ENCODE peak calls at places on chromosome 3, in ten cellular contexts. One of them, this sample, is unnamed.

GRCh38 chr3:189303584-189303983 is 131.8 kb downstream of the TPRG1 start:
- DNase-seq in IMR-90: no peak
- DNase-seq in HCT116: no peak
- DNase-seq in ovary: no peak
- DNase-seq in HepG2: no peak
- DNase-seq in adrenal gland: no peak
- DNase-seq in uterus: no peak
- DNase-seq in A549: peak; percentile 59
- DNase-seq in tibial nerve: no peak
- DNase-seq in GM12891: no peak
- DNase-seq in this sample: no peak

GRCh38 chr3:68832680-68833079 is 99.7 kb downstream of the TAFA4 start:
- DNase-seq in tibial nerve: no peak
- DNase-seq in IMR-90: no peak
- DNase-seq in adrenal gland: no peak
- DNase-seq in HepG2: no peak
- DNase-seq in ovary: no peak
- DNase-seq in HCT116: no peak
- DNase-seq in GM12891: no peak
- DNase-seq in uterus: no peak
- DNase-seq in A549: no peak
- DNase-seq in this sample: no peak

GRCh38 chr3:12994607-12995388 is 78.4 kb downstream of the IQSEC1 start:
- DNase-seq in HepG2: peak; percentile 70
- DNase-seq in HCT116: peak; percentile 48
- DNase-seq in A549: peak; percentile 82
- DNase-seq in IMR-90: peak; percentile 72
- DNase-seq in adrenal gland: peak; percentile 89
- DNase-seq in ovary: peak; percentile 92
- DNase-seq in GM12891: peak; percentile 95
- DNase-seq in tibial nerve: peak; percentile 78
- DNase-seq in uterus: peak; percentile 91
- DNase-seq in this sample: peak; percentile 96

GRCh38 chr3:127697531-127698240 is 24.9 kb downstream of the ABTB1 start:
- DNase-seq in GM12891: peak; percentile 58
- DNase-seq in A549: peak; percentile 71
- DNase-seq in HepG2: peak; percentile 58
- DNase-seq in HCT116: peak; percentile 50
- DNase-seq in tibial nerve: peak; percentile 69
- DNase-seq in ovary: peak; percentile 81
- DNase-seq in adrenal gland: peak; percentile 85
- DNase-seq in uterus: peak; percentile 82
- DNase-seq in IMR-90: peak; percentile 90
- DNase-seq in this sample: no peak

GRCh38 chr3:51539291-51539891 is 872 bp downstream of the RAD54L2 start:
- DNase-seq in tibial nerve: no peak
- DNase-seq in uterus: no peak
- DNase-seq in A549: peak; percentile 22
- DNase-seq in ovary: no peak
- DNase-seq in adrenal gland: peak; percentile 40
- DNase-seq in HCT116: no peak
- DNase-seq in GM12891: peak; percentile 32
- DNase-seq in IMR-90: peak; percentile 85
- DNase-seq in HepG2: no peak
- DNase-seq in this sample: peak; percentile 61

GRCh38 chr3:106299300-106300098 is 430.7 kb upstream of the CBLB start:
- DNase-seq in IMR-90: peak; percentile 32
- DNase-seq in A549: peak; percentile 9
- DNase-seq in uterus: no peak
- DNase-seq in ovary: no peak
- DNase-seq in GM12891: no peak
- DNase-seq in HepG2: no peak
- DNase-seq in tibial nerve: no peak
- DNase-seq in adrenal gland: no peak
- DNase-seq in HCT116: no peak
- DNase-seq in this sample: peak; percentile 6

GRCh38 chr3:180036678-180037455 is at the start of gene PEX5L:
- DNase-seq in HepG2: peak; percentile 2
- DNase-seq in adrenal gland: peak; percentile 26
- DNase-seq in GM12891: no peak
- DNase-seq in ovary: peak; percentile 80
- DNase-seq in tibial nerve: no peak
- DNase-seq in HCT116: no peak
- DNase-seq in IMR-90: peak; percentile 15
- DNase-seq in A549: no peak
- DNase-seq in uterus: peak; percentile 13
- DNase-seq in this sample: no peak

GRCh38 chr3:175956964-175957363 is 1097.8 kb downstream of the NAALADL2 start:
- DNase-seq in tibial nerve: no peak
- DNase-seq in adrenal gland: no peak
- DNase-seq in GM12891: no peak
- DNase-seq in HCT116: no peak
- DNase-seq in IMR-90: peak; percentile 10
- DNase-seq in A549: no peak
- DNase-seq in ovary: no peak
- DNase-seq in HepG2: no peak
- DNase-seq in uterus: no peak
- DNase-seq in this sample: no peak

GRCh38 chr3:168422843-168423242 is 327.1 kb upstream of the GOLIM4 start:
- DNase-seq in HepG2: no peak
- DNase-seq in ovary: no peak
- DNase-seq in IMR-90: no peak
- DNase-seq in tibial nerve: no peak
- DNase-seq in GM12891: no peak
- DNase-seq in A549: no peak
- DNase-seq in adrenal gland: no peak
- DNase-seq in HCT116: no peak
- DNase-seq in uterus: no peak
- DNase-seq in this sample: no peak

GRCh38 chr3:175002732-175003143 is 143.6 kb downstream of the NAALADL2 start:
- DNase-seq in HCT116: no peak
- DNase-seq in HepG2: no peak
- DNase-seq in GM12891: no peak
- DNase-seq in tibial nerve: no peak
- DNase-seq in A549: no peak
- DNase-seq in uterus: no peak
- DNase-seq in adrenal gland: no peak
- DNase-seq in IMR-90: peak; percentile 99
- DNase-seq in ovary: no peak
- DNase-seq in this sample: no peak

GRCh38 chr3:65170357-65171090 is 482.7 kb upstream of the ADAMTS9 start:
- DNase-seq in ovary: peak; percentile 90
- DNase-seq in GM12891: no peak
- DNase-seq in IMR-90: peak; percentile 85
- DNase-seq in HepG2: no peak
- DNase-seq in A549: peak; percentile 48
- DNase-seq in uterus: peak; percentile 81
- DNase-seq in tibial nerve: peak; percentile 84
- DNase-seq in HCT116: no peak
- DNase-seq in adrenal gland: peak; percentile 84
- DNase-seq in this sample: peak; percentile 5

DNA sequence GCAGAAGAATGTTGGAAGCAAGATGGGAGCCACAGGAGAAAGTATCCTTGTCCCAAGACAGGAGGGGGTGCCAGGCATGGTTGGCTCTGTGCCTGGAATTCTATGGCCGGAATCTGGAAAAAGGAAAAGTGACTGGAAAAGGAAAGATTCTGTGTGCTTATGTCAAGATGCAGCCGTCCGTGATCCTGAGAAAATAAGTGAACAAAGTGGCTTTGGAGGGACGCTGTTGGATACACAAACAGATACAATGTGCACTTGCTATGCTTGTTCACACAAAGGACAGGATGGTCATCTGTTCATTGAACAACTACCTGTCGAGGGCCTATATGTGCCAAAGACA is 28.4 kb upstream of the MUC20 start:
- DNase-seq in HCT116: no peak
- DNase-seq in uterus: no peak
- DNase-seq in A549: no peak
- DNase-seq in ovary: no peak
- DNase-seq in GM12891: no peak
- DNase-seq in tibial nerve: no peak
- DNase-seq in IMR-90: no peak
- DNase-seq in adrenal gland: no peak
- DNase-seq in HepG2: no peak
- DNase-seq in this sample: no peak
- TF ChIP-seq POLR2A in HCT116: no peak
- TF ChIP-seq POLR2A in uterus: no peak
- TF ChIP-seq POLR2A in A549: no peak
- TF ChIP-seq POLR2A in ovary: no peak
- TF ChIP-seq POLR2A in GM12891: no peak
- TF ChIP-seq POLR2A in tibial nerve: no peak
- TF ChIP-seq POLR2A in IMR-90: no peak
- TF ChIP-seq POLR2A in adrenal gland: no peak
- TF ChIP-seq POLR2A in HepG2: no peak
- TF ChIP-seq POLR2A in this sample: no peak

GRCh38 chr3:181695661-181696491 is 15.8 kb upstream of the SOX2 start:
- DNase-seq in IMR-90: no peak
- DNase-seq in tibial nerve: no peak
- DNase-seq in adrenal gland: no peak
- DNase-seq in uterus: no peak
- DNase-seq in HepG2: no peak
- DNase-seq in GM12891: no peak
- DNase-seq in ovary: peak; percentile 65
- DNase-seq in A549: no peak
- DNase-seq in HCT116: no peak
- DNase-seq in this sample: no peak

GRCh38 chr3:181696641-181697230 is 15.0 kb upstream of the SOX2 start:
- DNase-seq in tibial nerve: no peak
- DNase-seq in A549: no peak
- DNase-seq in uterus: no peak
- DNase-seq in HepG2: no peak
- DNase-seq in HCT116: no peak
- DNase-seq in ovary: no peak
- DNase-seq in GM12891: no peak
- DNase-seq in adrenal gland: no peak
- DNase-seq in IMR-90: no peak
- DNase-seq in this sample: no peak

GRCh38 chr3:181693280-181693679 is 18.4 kb upstream of the SOX2 start:
- DNase-seq in ovary: no peak
- DNase-seq in HepG2: no peak
- DNase-seq in HCT116: no peak
- DNase-seq in GM12891: no peak
- DNase-seq in adrenal gland: no peak
- DNase-seq in A549: no peak
- DNase-seq in IMR-90: no peak
- DNase-seq in uterus: no peak
- DNase-seq in tibial nerve: no peak
- DNase-seq in this sample: no peak

GRCh38 chr3:181692850-181693154 is 18.9 kb upstream of the SOX2 start:
- DNase-seq in HepG2: no peak
- DNase-seq in GM12891: no peak
- DNase-seq in adrenal gland: no peak
- DNase-seq in IMR-90: no peak
- DNase-seq in HCT116: no peak
- DNase-seq in tibial nerve: no peak
- DNase-seq in ovary: no peak
- DNase-seq in uterus: no peak
- DNase-seq in A549: no peak
- DNase-seq in this sample: no peak

GRCh38 chr3:181694805-181695660 is 16.7 kb upstream of the SOX2 start:
- DNase-seq in GM12891: no peak
- DNase-seq in ovary: peak; percentile 90
- DNase-seq in uterus: peak; percentile 71
- DNase-seq in IMR-90: no peak
- DNase-seq in HepG2: no peak
- DNase-seq in A549: no peak
- DNase-seq in HCT116: no peak
- DNase-seq in tibial nerve: peak; percentile 47
- DNase-seq in adrenal gland: no peak
- DNase-seq in this sample: no peak
- TF ChIP-seq POLR2A in GM12891: no peak
- TF ChIP-seq POLR2A in ovary: no peak
- TF ChIP-seq POLR2A in uterus: no peak
- TF ChIP-seq POLR2A in IMR-90: no peak
- TF ChIP-seq POLR2A in HepG2: no peak
- TF ChIP-seq POLR2A in A549: no peak
- TF ChIP-seq POLR2A in HCT116: no peak
- TF ChIP-seq POLR2A in tibial nerve: no peak
- TF ChIP-seq POLR2A in adrenal gland: no peak
- TF ChIP-seq POLR2A in this sample: no peak

GRCh38 chr3:32892625-32893598 is 58.5 kb upstream of the CCR4 start:
- DNase-seq in uterus: no peak
- DNase-seq in tibial nerve: no peak
- DNase-seq in HepG2: no peak
- DNase-seq in adrenal gland: no peak
- DNase-seq in HCT116: no peak
- DNase-seq in GM12891: no peak
- DNase-seq in IMR-90: no peak
- DNase-seq in A549: no peak
- DNase-seq in ovary: no peak
- DNase-seq in this sample: no peak

GRCh38 chr3:32888739-32889138 is 62.7 kb upstream of the CCR4 start:
- DNase-seq in A549: no peak
- DNase-seq in GM12891: peak; percentile 34
- DNase-seq in tibial nerve: no peak
- DNase-seq in ovary: no peak
- DNase-seq in IMR-90: no peak
- DNase-seq in uterus: no peak
- DNase-seq in HepG2: no peak
- DNase-seq in adrenal gland: no peak
- DNase-seq in HCT116: no peak
- DNase-seq in this sample: no peak

GRCh38 chr3:32890420-32891276 is 60.8 kb upstream of the CCR4 start:
- DNase-seq in uterus: no peak
- DNase-seq in ovary: no peak
- DNase-seq in GM12891: no peak
- DNase-seq in adrenal gland: no peak
- DNase-seq in IMR-90: no peak
- DNase-seq in HCT116: no peak
- DNase-seq in HepG2: no peak
- DNase-seq in A549: no peak
- DNase-seq in tibial nerve: no peak
- DNase-seq in this sample: no peak

GRCh38 chr3:32894977-32895376 is 56.5 kb upstream of the CCR4 start:
- DNase-seq in ovary: no peak
- DNase-seq in adrenal gland: no peak
- DNase-seq in uterus: no peak
- DNase-seq in IMR-90: no peak
- DNase-seq in A549: no peak
- DNase-seq in HepG2: no peak
- DNase-seq in tibial nerve: no peak
- DNase-seq in GM12891: no peak
- DNase-seq in HCT116: no peak
- DNase-seq in this sample: no peak

GRCh38 chr3:32891365-32891764 is 60.1 kb upstream of the CCR4 start:
- DNase-seq in GM12891: no peak
- DNase-seq in HepG2: no peak
- DNase-seq in uterus: no peak
- DNase-seq in ovary: no peak
- DNase-seq in A549: no peak
- DNase-seq in IMR-90: no peak
- DNase-seq in adrenal gland: no peak
- DNase-seq in HCT116: no peak
- DNase-seq in tibial nerve: no peak
- DNase-seq in this sample: no peak
- TF ChIP-seq POLR2A in GM12891: no peak
- TF ChIP-seq POLR2A in HepG2: no peak
- TF ChIP-seq POLR2A in uterus: no peak
- TF ChIP-seq POLR2A in ovary: no peak
- TF ChIP-seq POLR2A in A549: no peak
- TF ChIP-seq POLR2A in IMR-90: no peak
- TF ChIP-seq POLR2A in adrenal gland: no peak
- TF ChIP-seq POLR2A in HCT116: no peak
- TF ChIP-seq POLR2A in tibial nerve: no peak
- TF ChIP-seq POLR2A in this sample: no peak

GRCh38 chr3:15269091-15269989 is 63.0 kb downstream of the SH3BP5 start:
- DNase-seq in HCT116: peak; percentile 78
- DNase-seq in adrenal gland: peak; percentile 97
- DNase-seq in ovary: peak; percentile 85
- DNase-seq in uterus: peak; percentile 95
- DNase-seq in tibial nerve: peak; percentile 84
- DNase-seq in A549: peak; percentile 94
- DNase-seq in HepG2: no peak
- DNase-seq in IMR-90: peak; percentile 96
- DNase-seq in GM12891: peak; percentile 68
- DNase-seq in this sample: peak; percentile 96
- TF ChIP-seq POLR2A in HCT116: no peak
- TF ChIP-seq POLR2A in adrenal gland: peak; percentile 87
- TF ChIP-seq POLR2A in ovary: no peak
- TF ChIP-seq POLR2A in uterus: peak; percentile 67
- TF ChIP-seq POLR2A in tibial nerve: peak; percentile 77
- TF ChIP-seq POLR2A in A549: peak; percentile 27
- TF ChIP-seq POLR2A in HepG2: no peak
- TF ChIP-seq POLR2A in IMR-90: no peak
- TF ChIP-seq POLR2A in GM12891: peak; percentile 26
- TF ChIP-seq POLR2A in this sample: peak; percentile 79